ENCODE peak calls at places on chromosomes 4 and X, in four cellular contexts. G, M, E and S are unnamed samples.

GRCh38 chr4:85828295-85828910 is 353.5 kb downstream of the ARHGAP24 start:
- DNase-seq in G (no peak), E (no peak), M (no peak), S (no peak)

GRCh38 chrX:129529685-129530281 is 6.5 kb upstream of the SMARCA1 start:
- DNase-seq in G (no peak), M (no peak), E (no peak), S (no peak)

GRCh38 chr4:187576751-187577150 is 418.8 kb upstream of the ZFP42 start:
- DNase-seq in E (no peak), M (no peak), G (no peak), S (no peak)

GRCh38 chr4:160514126-160514525 is 1411.2 kb downstream of the RAPGEF2 start:
- DNase-seq in G (no peak), M (no peak), E (no peak), S (no peak)

GRCh38 chrX:39728852-39729587 is 368.7 kb downstream of the BCOR start:
- DNase-seq in M (no peak), G (no peak), E (no peak), S (no peak)

GRCh38 chr4:107147864-107148263 is 111.8 kb upstream of the DKK2 start:
- DNase-seq in E (no peak), M (no peak), G (no peak), S (no peak)

GRCh38 chrX:85326234-85327059 is 53.0 kb downstream of the POF1B start:
- DNase-seq in M (no peak), G (no peak), E (no peak), S (no peak)

GRCh38 chr4:148116264-148116663 is 325.9 kb downstream of the NR3C2 start:
- DNase-seq in E (no peak), M (no peak), G (no peak), S (no peak)

GRCh38 chrX:132217203-132218073 is 1.8 kb downstream of the RAP2C start:
- DNase-seq in G (peak), E (peak), M (peak), S (peak)

GRCh38 chrX:126723881-126724280 is 95.6 kb upstream of the PRR32 start:
- DNase-seq in M (no peak), E (no peak), G (no peak), S (no peak)

GRCh38 chrX:153546386-153546785 is 28.9 kb downstream of the ATP2B3 start:
- DNase-seq in M (no peak), G (no peak), E (no peak), S (no peak)

GRCh38 chrX:154658187-154658586 is 4.8 kb upstream of the CTAG2 start:
- DNase-seq in G (no peak), E (no peak), M (no peak), S (no peak)

GRCh38 chr4:74021617-74022016 is 16.9 kb downstream of the CXCL3 start:
- DNase-seq in G (no peak), E (no peak), M (no peak), S (no peak)

GRCh38 chrX:139126493-139126892 is 404.0 kb upstream of the F9 start:
- DNase-seq in G (peak), M (no peak), E (peak), S (no peak)

GRCh38 chr4:41880022-41880837 is 55.0 kb upstream of the TMEM33 start:
- DNase-seq in M (no peak), E (no peak), G (no peak), S (no peak)

GRCh38 chrX:32443841-32444240 is 767.5 kb downstream of the DMD start:
- DNase-seq in M (no peak), G (no peak), E (no peak), S (no peak)

GRCh38 chrX:92270936-92271655 is 491.9 kb downstream of the PCDH11X start:
- DNase-seq in M (no peak), E (no peak), G (no peak), S (peak)

GRCh38 chr4:52874948-52875347 is 12.8 kb downstream of the RASL11B start:
- DNase-seq in G (no peak), E (no peak), M (no peak), S (no peak)

GRCh38 chrX:20224814-20225487 is 41.8 kb downstream of the RPS6KA3 start:
- DNase-seq in G (no peak), E (no peak), M (peak), S (no peak)

GRCh38 chrX:13167444-13168207 is 123.2 kb upstream of the FAM9C start:
- DNase-seq in E (no peak), G (no peak), M (no peak), S (no peak)

GRCh38 chr4:37678624-37679023 is 7.6 kb downstream of the RELL1 start:
- DNase-seq in E (no peak), M (no peak), G (no peak), S (no peak)

GRCh38 chr4:183416878-183417277 is 27.6 kb upstream of the CDKN2AIP start:
- DNase-seq in E (no peak), M (no peak), G (no peak), S (no peak)

GRCh38 chrX:39050427-39050826 is 249.2 kb downstream of the MID1IP1 start:
- DNase-seq in E (no peak), M (no peak), G (no peak), S (no peak)

GRCh38 chr4:1991087-1991486 is 17.7 kb downstream of the NELFA start:
- DNase-seq in M (no peak), G (no peak), E (no peak), S (no peak)

GRCh38 chr4:22719218-22719617 is 26.5 kb downstream of the GBA3 start:
- DNase-seq in G (no peak), E (no peak), M (no peak), S (no peak)

GRCh38 chrX:110277609-110278008 is 40.3 kb downstream of the AMMECR1 start:
- DNase-seq in E (no peak), G (no peak), M (no peak), S (no peak)

GRCh38 chr4:151166662-151167061 is 67.2 kb downstream of the RPS3A start:
- DNase-seq in M (no peak), E (no peak), G (no peak), S (no peak)

GRCh38 chr4:15110120-15110571 is 107.9 kb downstream of the CPEB2 start:
- DNase-seq in G (no peak), E (no peak), M (no peak), S (no peak)

DNA sequence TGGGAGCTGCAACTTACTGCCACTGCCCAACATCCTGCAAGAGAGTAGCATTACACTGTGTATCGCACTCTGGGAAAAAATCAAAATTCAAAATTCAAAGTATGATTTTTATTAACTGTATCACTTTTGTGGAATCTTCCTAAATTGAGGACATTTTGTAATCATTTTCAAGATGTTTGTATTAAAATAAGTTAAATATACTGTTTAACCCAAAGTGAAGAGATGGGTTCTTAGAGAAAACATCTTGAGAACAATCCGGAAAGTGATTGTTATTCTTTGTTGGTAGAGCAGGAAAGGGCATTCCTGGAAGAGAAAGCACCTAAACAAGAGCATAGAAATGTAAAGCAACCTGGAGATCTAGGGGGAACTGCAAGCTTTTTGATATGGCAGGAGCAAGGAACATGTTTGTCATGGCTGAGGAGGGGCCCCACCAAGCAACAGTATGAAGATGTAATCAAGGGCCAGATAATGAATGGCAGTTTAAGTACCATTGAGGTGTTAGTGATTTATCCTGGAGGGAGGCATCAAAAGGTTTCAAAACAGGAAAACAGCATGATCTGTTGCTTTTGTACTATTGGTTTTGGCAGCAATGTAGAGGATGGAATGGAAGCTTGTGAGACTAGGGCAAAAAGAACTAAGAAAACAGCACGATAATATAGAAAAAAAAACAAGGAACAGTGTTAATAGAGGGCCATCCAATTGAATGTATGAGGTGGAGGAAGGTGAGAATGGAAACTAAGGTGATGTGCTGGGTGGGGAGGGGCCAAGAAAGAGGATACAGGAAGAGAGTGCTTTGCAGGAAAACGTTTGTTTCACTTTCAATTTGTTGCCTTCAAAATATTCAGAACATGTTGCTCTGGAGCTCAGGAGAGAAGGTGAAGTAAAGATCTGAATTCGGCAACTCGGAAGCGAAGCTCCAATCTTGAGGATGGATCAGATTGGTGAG is 14.2 kb upstream of the SEC24D start:
- DNase-seq in M (no peak), G (peak), E (no peak), S (peak)
- TF ChIP-seq ZNF274 in M (no peak), G (no peak), E (no peak), S (no peak)

GRCh38 chr4:104365618-104366017 is 129.1 kb downstream of the CXXC4 start:
- DNase-seq in G (no peak), E (no peak), M (no peak), S (no peak)
- TF ChIP-seq SUZ12 in G (no peak), E (no peak), M (no peak), S (no peak)

GRCh38 chr4:145387079-145387478 is 94.6 kb upstream of the SMAD1 start:
- DNase-seq in E (no peak), G (no peak), M (no peak), S (no peak)

GRCh38 chr4:145390566-145390965 is 91.1 kb upstream of the SMAD1 start:
- DNase-seq in E (no peak), M (no peak), G (no peak), S (no peak)

GRCh38 chr4:145388043-145388442 is 93.6 kb upstream of the SMAD1 start:
- DNase-seq in E (no peak), M (no peak), G (no peak), S (no peak)

DNA sequence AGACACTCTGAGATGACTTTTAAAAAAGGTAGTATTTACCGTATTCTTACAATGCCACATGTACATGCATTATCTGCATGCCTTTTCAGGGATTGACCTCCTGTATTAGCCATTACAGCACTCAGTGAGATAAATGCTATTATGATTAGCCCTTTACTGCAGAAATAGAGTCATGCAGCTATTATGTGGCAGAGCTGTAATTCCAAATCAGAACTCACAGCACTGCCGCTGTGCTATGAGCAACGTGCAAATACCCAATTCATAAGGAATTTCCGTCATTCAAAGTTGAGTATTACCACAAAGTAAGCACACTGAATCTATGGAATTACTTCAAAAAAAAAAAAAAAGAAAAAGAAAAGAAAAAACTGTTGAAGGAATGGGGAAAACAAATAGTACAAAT is 92.1 kb upstream of the SMAD1 start:
- DNase-seq in G (no peak), M (no peak), E (no peak), S (no peak)
- TF ChIP-seq ZNF274 in G (no peak), M (no peak), E (no peak), S (no peak)

DNA sequence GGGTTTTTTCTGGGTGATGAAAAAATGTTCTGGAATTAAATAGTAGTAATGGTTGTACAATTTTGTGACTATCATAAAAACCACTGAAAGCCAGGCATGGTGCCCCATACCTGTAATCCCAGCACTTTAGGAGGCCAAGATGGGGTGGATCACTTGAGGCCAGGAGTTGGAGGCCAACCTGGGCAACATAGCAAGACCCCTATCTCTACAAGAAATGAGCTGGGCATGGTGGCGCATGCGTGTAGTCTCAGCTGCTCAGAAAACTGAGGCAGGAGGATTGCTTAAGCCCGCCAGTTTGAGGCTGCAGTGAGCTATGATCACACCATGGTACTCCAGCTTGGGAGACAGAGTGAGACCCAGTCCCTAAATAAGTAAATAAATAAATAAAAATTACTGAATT is 58.3 kb upstream of the TMEM131L start:
- DNase-seq in E (no peak), G (no peak), M (no peak), S (no peak)
- TF ChIP-seq SUZ12 in E (no peak), G (no peak), M (no peak), S (no peak)

GRCh38 chr4:84750260-84750955 is 167.5 kb downstream of the CDS1 start:
- DNase-seq in G (no peak), M (no peak), E (peak), S (peak)
- TF ChIP-seq ZNF274 in G (no peak), M (no peak), E (no peak), S (no peak)

GRCh38 chr4:156346959-156347385 is 393.3 kb upstream of the CTSO start:
- DNase-seq in M (no peak), G (peak), E (no peak), S (peak)

GRCh38 chr4:156344397-156344796 is 390.7 kb upstream of the CTSO start:
- DNase-seq in E (no peak), M (no peak), G (no peak), S (no peak)

DNA sequence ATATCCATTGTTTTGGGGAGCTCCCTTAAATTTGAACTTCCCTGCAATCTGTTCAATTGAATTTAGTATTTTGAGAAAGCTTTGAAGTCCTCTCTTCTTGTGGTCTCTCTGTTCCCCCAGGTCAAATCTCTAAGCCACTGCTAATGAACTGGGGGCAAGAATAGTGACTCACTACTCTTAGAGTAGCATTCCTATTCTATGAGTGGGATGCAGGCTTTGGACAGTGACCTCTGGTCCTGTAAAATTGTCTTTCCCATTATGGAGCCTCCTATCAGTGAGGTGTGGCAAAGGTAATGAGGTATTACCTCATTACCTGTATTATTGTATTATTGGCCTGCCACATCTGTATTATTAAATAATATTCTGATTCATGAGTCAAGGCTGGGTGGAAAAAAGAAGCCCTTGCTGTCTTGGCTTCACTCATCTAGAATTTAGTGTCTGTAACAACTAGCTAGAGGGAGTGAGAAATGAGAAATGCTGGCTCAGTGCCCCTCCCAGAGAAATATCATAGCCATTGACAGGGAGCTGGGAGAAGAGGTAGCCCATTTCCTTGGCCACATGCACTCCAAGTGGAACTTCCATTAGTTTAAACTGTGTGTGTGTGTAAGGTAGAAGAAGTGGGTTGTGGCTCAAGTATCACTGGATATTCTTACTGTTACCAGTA is 393.9 kb upstream of the CTSO start:
- DNase-seq in E (no peak), G (no peak), M (no peak), S (peak)
- TF ChIP-seq SUZ12 in E (no peak), G (no peak), M (no peak), S (no peak)

GRCh38 chrX:130699618-130700017 is 203.4 kb downstream of the ENOX2 start:
- DNase-seq in E (no peak), M (no peak), G (no peak), S (no peak)
- TF ChIP-seq ZNF274 in E (no peak), M (no peak), G (no peak), S (no peak)

GRCh38 chr4:16809064-16809463 is 89.4 kb downstream of the LDB2 start:
- DNase-seq in M (no peak), G (no peak), E (no peak), S (no peak)

GRCh38 chr4:16818005-16818404 is 80.4 kb downstream of the LDB2 start:
- DNase-seq in E (no peak), G (no peak), M (no peak), S (no peak)

DNA sequence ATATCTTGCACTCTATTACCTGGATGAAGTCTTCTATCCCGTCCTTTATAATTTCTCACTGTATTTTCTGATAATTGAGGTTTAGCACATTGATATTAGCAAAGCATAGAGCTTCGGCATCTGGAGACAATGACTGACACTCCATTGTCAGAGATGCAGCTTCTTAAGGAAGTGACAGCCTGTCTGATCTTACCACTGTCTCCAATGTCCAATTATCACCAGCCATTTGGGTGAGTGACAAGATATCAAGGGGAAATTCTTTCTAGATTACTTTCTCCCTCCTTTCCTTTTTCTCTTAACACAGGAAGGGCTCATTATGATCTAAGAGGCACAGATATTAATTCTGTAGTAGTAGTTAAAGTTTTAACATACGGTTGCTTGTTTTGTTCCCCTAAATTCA is 86.4 kb downstream of the LDB2 start:
- DNase-seq in G (no peak), E (no peak), M (no peak), S (no peak)
- TF ChIP-seq SUZ12 in G (no peak), E (no peak), M (no peak), S (no peak)

GRCh38 chr4:59647500-59647899 is 1552.6 kb upstream of the ADGRL3 start:
- DNase-seq in G (no peak), E (no peak), M (no peak), S (no peak)
- TF ChIP-seq ZNF274 in G (no peak), E (no peak), M (no peak), S (no peak)